ENCODE peak calls at places on chromosomes 5 and 9, in six cellular contexts. P, H, X, U, I and V are unnamed samples.

GRCh38 chr5:1315709-1316587 is 21.1 kb upstream of the TERT start:
- DNase-seq in U (no peak), X (peak; percentile 82), H (no peak), I (no peak), P (peak; percentile 97), V (no peak)

GRCh38 chr5:51882647-51883046 is 499.4 kb downstream of the ISL1 start:
- DNase-seq in U (no peak), X (no peak), P (no peak), H (no peak), I (no peak), V (no peak)

GRCh38 chr5:6274846-6275543 is 103.4 kb downstream of the MED10 start:
- DNase-seq in H (no peak), U (no peak), X (no peak), I (no peak), P (no peak), V (no peak)

GRCh38 chr5:66498791-66499207 is 97.4 kb upstream of the MAST4 start:
- DNase-seq in P (peak; percentile 49), X (no peak), H (no peak), U (no peak), I (peak; percentile 42), V (no peak)

GRCh38 chr5:142872795-142873194 is 102.6 kb downstream of the ARHGAP26 start:
- DNase-seq in P (peak; percentile 39), X (no peak), H (no peak), U (no peak), I (peak; percentile 68), V (peak; percentile 91)

GRCh38 chr5:91742504-91742903 is 359.4 kb upstream of the ARRDC3 start:
- DNase-seq in H (no peak), P (no peak), X (no peak), I (no peak), U (no peak), V (no peak)

GRCh38 chr9:128946945-128947422 is 419 bp downstream of the DOLK start:
- DNase-seq in H (no peak), P (peak; percentile 46), U (peak; percentile 24), I (peak; percentile 23), X (peak; percentile 29), V (no peak)

GRCh38 chr5:34571380-34572041 is 84.6 kb upstream of the RAI14 start:
- DNase-seq in P (no peak), I (peak; percentile 89), X (no peak), U (peak; percentile 51), H (no peak), V (peak; percentile 66)

GRCh38 chr5:137507150-137507549 is 8.0 kb upstream of the SPOCK1 start:
- DNase-seq in X (no peak), I (no peak), P (no peak), U (no peak), H (no peak), V (no peak)

GRCh38 chr5:103582364-103582763 is 19.8 kb upstream of the NUDT12 start:
- DNase-seq in X (no peak), U (no peak), P (peak; percentile 46), I (peak; percentile 50), H (no peak), V (peak; percentile 31)

GRCh38 chr5:65326912-65327311 is 154.8 kb downstream of the ADAMTS6 start:
- DNase-seq in X (no peak), H (no peak), I (peak; percentile 67), U (no peak), P (no peak), V (no peak)

GRCh38 chr5:93164690-93165089 is 416.3 kb downstream of the NR2F1-AS1 start:
- DNase-seq in H (no peak), I (peak; percentile 85), P (peak; percentile 75), U (peak; percentile 93), X (no peak), V (peak; percentile 30)

GRCh38 chr5:27020965-27021364 is 17.4 kb downstream of the CDH9 start:
- DNase-seq in X (no peak), H (no peak), U (no peak), I (no peak), P (peak; percentile 8), V (peak; percentile 44)

GRCh38 chr9:19049872-19050636 is 827 bp downstream of the RRAGA start:
- DNase-seq in I (peak; percentile 61), X (no peak), U (peak; percentile 31), H (no peak), P (peak; percentile 15), V (peak; percentile 6)